ENCODE peak calls at places on chromosome 14, in five cellular contexts. One of them, this sample, is unnamed.

GRCh38 chr14:100155049-100155621 is 4.3 kb downstream of the DEGS2 start:
- DNase-seq in H7: peak; percentile 94
- DNase-seq in thoracic aorta: no peak
- DNase-seq in activated CD4-positive, CD25-positive, alpha-beta regulatory T cell: no peak
- DNase-seq in upper lobe of left lung: no peak
- DNase-seq in this sample: no peak

GRCh38 chr14:89027097-89027740 is 202.8 kb downstream of the TTC8 start:
- DNase-seq in H7: peak; percentile 98
- DNase-seq in thoracic aorta: no peak
- DNase-seq in activated CD4-positive, CD25-positive, alpha-beta regulatory T cell: peak; percentile 35
- DNase-seq in upper lobe of left lung: peak; percentile 95
- DNase-seq in this sample: peak; percentile 50

GRCh38 chr14:32319368-32320049 is 9.6 kb upstream of the AKAP6 start:
- DNase-seq in H7: no peak
- DNase-seq in thoracic aorta: no peak
- DNase-seq in activated CD4-positive, CD25-positive, alpha-beta regulatory T cell: no peak
- DNase-seq in upper lobe of left lung: no peak
- DNase-seq in this sample: no peak

GRCh38 chr14:32259368-32260013 is 56.4 kb upstream of the RNU6-8 start:
- DNase-seq in H7: peak; percentile 33
- DNase-seq in thoracic aorta: no peak
- DNase-seq in activated CD4-positive, CD25-positive, alpha-beta regulatory T cell: no peak
- DNase-seq in upper lobe of left lung: no peak
- DNase-seq in this sample: peak; percentile 62

GRCh38 chr14:85514487-85514886 is 15.5 kb upstream of the FLRT2 start:
- DNase-seq in H7: no peak
- DNase-seq in thoracic aorta: no peak
- DNase-seq in activated CD4-positive, CD25-positive, alpha-beta regulatory T cell: no peak
- DNase-seq in upper lobe of left lung: no peak
- DNase-seq in this sample: no peak

GRCh38 chr14:75542585-75543091 is 20.4 kb downstream of the BATF start:
- DNase-seq in H7: peak; percentile 63
- DNase-seq in thoracic aorta: peak; percentile 32
- DNase-seq in activated CD4-positive, CD25-positive, alpha-beta regulatory T cell: peak; percentile 38
- DNase-seq in upper lobe of left lung: peak; percentile 29
- DNase-seq in this sample: peak; percentile 94

GRCh38 chr14:50830044-50830931 is 674 bp downstream of the NIN start:
- DNase-seq in H7: peak; percentile 92
- DNase-seq in thoracic aorta: no peak
- DNase-seq in activated CD4-positive, CD25-positive, alpha-beta regulatory T cell: peak; percentile 28
- DNase-seq in upper lobe of left lung: peak; percentile 92
- DNase-seq in this sample: peak; percentile 46

GRCh38 chr14:100019156-100019882 is 45.9 kb upstream of the EVL start:
- DNase-seq in H7: peak; percentile 27
- DNase-seq in thoracic aorta: no peak
- DNase-seq in activated CD4-positive, CD25-positive, alpha-beta regulatory T cell: no peak
- DNase-seq in upper lobe of left lung: no peak
- DNase-seq in this sample: no peak

GRCh38 chr14:68978550-68978911 is 571 bp downstream of the ACTN1 start:
- DNase-seq in H7: peak; percentile 95
- DNase-seq in thoracic aorta: no peak
- DNase-seq in activated CD4-positive, CD25-positive, alpha-beta regulatory T cell: no peak
- DNase-seq in upper lobe of left lung: peak; percentile 95
- DNase-seq in this sample: peak; percentile 71

GRCh38 chr14:63710497-63710896 is 17.4 kb downstream of the SGPP1 start:
- DNase-seq in H7: no peak
- DNase-seq in thoracic aorta: no peak
- DNase-seq in activated CD4-positive, CD25-positive, alpha-beta regulatory T cell: no peak
- DNase-seq in upper lobe of left lung: no peak
- DNase-seq in this sample: no peak

GRCh38 chr14:105069887-105070759 is 4.9 kb upstream of the GPR132 start:
- DNase-seq in H7: no peak
- DNase-seq in thoracic aorta: no peak
- DNase-seq in activated CD4-positive, CD25-positive, alpha-beta regulatory T cell: no peak
- DNase-seq in upper lobe of left lung: peak; percentile 49
- DNase-seq in this sample: peak; percentile 45

GRCh38 chr14:62800577-62800976 is 244.7 kb downstream of the KCNH5 start:
- DNase-seq in H7: no peak
- DNase-seq in thoracic aorta: no peak
- DNase-seq in activated CD4-positive, CD25-positive, alpha-beta regulatory T cell: no peak
- DNase-seq in upper lobe of left lung: no peak
- DNase-seq in this sample: no peak

GRCh38 chr14:94109915-94110250 is 653 bp upstream of the IFI27 start:
- DNase-seq in H7: no peak
- DNase-seq in thoracic aorta: no peak
- DNase-seq in activated CD4-positive, CD25-positive, alpha-beta regulatory T cell: no peak
- DNase-seq in upper lobe of left lung: peak; percentile 21
- DNase-seq in this sample: no peak

GRCh38 chr14:68191567-68192321 is 372.2 kb downstream of the RAD51B start:
- DNase-seq in H7: no peak
- DNase-seq in thoracic aorta: no peak
- DNase-seq in activated CD4-positive, CD25-positive, alpha-beta regulatory T cell: no peak
- DNase-seq in upper lobe of left lung: no peak
- DNase-seq in this sample: no peak

GRCh38 chr14:68098834-68099233 is 279.3 kb downstream of the RAD51B start:
- DNase-seq in H7: no peak
- DNase-seq in thoracic aorta: no peak
- DNase-seq in activated CD4-positive, CD25-positive, alpha-beta regulatory T cell: no peak
- DNase-seq in upper lobe of left lung: no peak
- DNase-seq in this sample: no peak

GRCh38 chr14:65170768-65171251 is 68.5 kb upstream of the MAX start:
- DNase-seq in H7: peak; percentile 77
- DNase-seq in thoracic aorta: no peak
- DNase-seq in activated CD4-positive, CD25-positive, alpha-beta regulatory T cell: no peak
- DNase-seq in upper lobe of left lung: peak; percentile 46
- DNase-seq in this sample: peak; percentile 30

GRCh38 chr14:35163384-35163783 is 41.0 kb downstream of the PRORP start:
- DNase-seq in H7: no peak
- DNase-seq in thoracic aorta: no peak
- DNase-seq in activated CD4-positive, CD25-positive, alpha-beta regulatory T cell: no peak
- DNase-seq in upper lobe of left lung: no peak
- DNase-seq in this sample: no peak

GRCh38 chr14:95407342-95407741 is 87.6 kb upstream of the CLMN start:
- DNase-seq in H7: no peak
- DNase-seq in thoracic aorta: no peak
- DNase-seq in activated CD4-positive, CD25-positive, alpha-beta regulatory T cell: no peak
- DNase-seq in upper lobe of left lung: no peak
- DNase-seq in this sample: no peak

GRCh38 chr14:81344461-81345160 is 55.5 kb downstream of the STON2 start:
- DNase-seq in H7: no peak
- DNase-seq in thoracic aorta: no peak
- DNase-seq in activated CD4-positive, CD25-positive, alpha-beta regulatory T cell: no peak
- DNase-seq in upper lobe of left lung: no peak
- DNase-seq in this sample: no peak

GRCh38 chr14:70845601-70846000 is 36.3 kb upstream of the MAP3K9 start:
- DNase-seq in H7: no peak
- DNase-seq in thoracic aorta: no peak
- DNase-seq in activated CD4-positive, CD25-positive, alpha-beta regulatory T cell: no peak
- DNase-seq in upper lobe of left lung: no peak
- DNase-seq in this sample: no peak

GRCh38 chr14:76647699-76648298 is 113.5 kb upstream of the VASH1 start:
- DNase-seq in H7: peak; percentile 69
- DNase-seq in thoracic aorta: no peak
- DNase-seq in activated CD4-positive, CD25-positive, alpha-beta regulatory T cell: no peak
- DNase-seq in upper lobe of left lung: no peak
- DNase-seq in this sample: peak; percentile 55

GRCh38 chr14:98924046-98924445 is 348.0 kb downstream of the BCL11B start:
- DNase-seq in H7: no peak
- DNase-seq in thoracic aorta: no peak
- DNase-seq in activated CD4-positive, CD25-positive, alpha-beta regulatory T cell: no peak
- DNase-seq in upper lobe of left lung: no peak
- DNase-seq in this sample: no peak

GRCh38 chr14:105526781-105527380 is 498 bp downstream of the TMEM121 start:
- DNase-seq in H7: peak; percentile 85
- DNase-seq in thoracic aorta: no peak
- DNase-seq in activated CD4-positive, CD25-positive, alpha-beta regulatory T cell: no peak
- DNase-seq in upper lobe of left lung: peak; percentile 87
- DNase-seq in this sample: no peak

GRCh38 chr14:23120405-23121251 is 1.6 kb upstream of the CEBPE start:
- DNase-seq in H7: peak; percentile 97
- DNase-seq in thoracic aorta: peak; percentile 66
- DNase-seq in activated CD4-positive, CD25-positive, alpha-beta regulatory T cell: peak; percentile 61
- DNase-seq in upper lobe of left lung: peak; percentile 89
- DNase-seq in this sample: peak; percentile 94

This sample was measured in adrenal gland.